ENCODE peak calls at places on chromosomes 11 and 22, in eight cellular contexts. One of them, this sample, is unnamed.

GRCh38 chr11:104625246-104625645 is 273.0 kb downstream of the CASP12 start:
- DNase-seq in activated CD4-positive, alpha-beta T cell treated with anti-CD3 and anti-CD28 coated beads for 24 hours: no peak
- DNase-seq in neuronal stem cell: no peak
- DNase-seq in activated effector memory CD4-positive, alpha-beta T cell treated with anti-CD3 and anti-CD28 coated beads, Interleukin-2, amount 50 U/mL, for 16 hours: no peak
- DNase-seq in stimulated activated CD4-positive, alpha-beta T cell treated with anti-CD3 and anti-CD28 coated beads, Interleukin-12 subunit alpha, Interleukin-12 subunit beta, amount 100 ng/mL, for 48 hours: no peak
- DNase-seq in body of pancreas: no peak
- DNase-seq in GM23338: no peak
- DNase-seq in natural killer cell treated with Interleukin-12 subunit alpha and Interleukin-12 subunit beta and Interleukin-15 and Interleukin-18, amount 100 ng/mL, for 72 hours: no peak
- DNase-seq in this sample: no peak

GRCh38 chr11:44977493-44977984 is 26.9 kb upstream of the TP53I11 start:
- DNase-seq in activated CD4-positive, alpha-beta T cell treated with anti-CD3 and anti-CD28 coated beads for 24 hours: no peak
- DNase-seq in neuronal stem cell: no peak
- DNase-seq in activated effector memory CD4-positive, alpha-beta T cell treated with anti-CD3 and anti-CD28 coated beads, Interleukin-2, amount 50 U/mL, for 16 hours: no peak
- DNase-seq in stimulated activated CD4-positive, alpha-beta T cell treated with anti-CD3 and anti-CD28 coated beads, Interleukin-12 subunit alpha, Interleukin-12 subunit beta, amount 100 ng/mL, for 48 hours: no peak
- DNase-seq in body of pancreas: no peak
- DNase-seq in GM23338: peak
- DNase-seq in natural killer cell treated with Interleukin-12 subunit alpha and Interleukin-12 subunit beta and Interleukin-15 and Interleukin-18, amount 100 ng/mL, for 72 hours: no peak
- DNase-seq in this sample: no peak

GRCh38 chr11:17641792-17642350 is 77.5 kb upstream of the MYOD1 start:
- DNase-seq in activated CD4-positive, alpha-beta T cell treated with anti-CD3 and anti-CD28 coated beads for 24 hours: no peak
- DNase-seq in neuronal stem cell: no peak
- DNase-seq in activated effector memory CD4-positive, alpha-beta T cell treated with anti-CD3 and anti-CD28 coated beads, Interleukin-2, amount 50 U/mL, for 16 hours: no peak
- DNase-seq in stimulated activated CD4-positive, alpha-beta T cell treated with anti-CD3 and anti-CD28 coated beads, Interleukin-12 subunit alpha, Interleukin-12 subunit beta, amount 100 ng/mL, for 48 hours: no peak
- DNase-seq in body of pancreas: no peak
- DNase-seq in GM23338: no peak
- DNase-seq in natural killer cell treated with Interleukin-12 subunit alpha and Interleukin-12 subunit beta and Interleukin-15 and Interleukin-18, amount 100 ng/mL, for 72 hours: no peak
- DNase-seq in this sample: no peak

GRCh38 chr11:59187587-59187986 is 15.7 kb downstream of the DTX4 start:
- DNase-seq in activated CD4-positive, alpha-beta T cell treated with anti-CD3 and anti-CD28 coated beads for 24 hours: no peak
- DNase-seq in neuronal stem cell: no peak
- DNase-seq in activated effector memory CD4-positive, alpha-beta T cell treated with anti-CD3 and anti-CD28 coated beads, Interleukin-2, amount 50 U/mL, for 16 hours: no peak
- DNase-seq in stimulated activated CD4-positive, alpha-beta T cell treated with anti-CD3 and anti-CD28 coated beads, Interleukin-12 subunit alpha, Interleukin-12 subunit beta, amount 100 ng/mL, for 48 hours: no peak
- DNase-seq in body of pancreas: peak
- DNase-seq in GM23338: no peak
- DNase-seq in natural killer cell treated with Interleukin-12 subunit alpha and Interleukin-12 subunit beta and Interleukin-15 and Interleukin-18, amount 100 ng/mL, for 72 hours: no peak
- DNase-seq in this sample: no peak

GRCh38 chr11:4484310-4484709 is 1.9 kb downstream of the OR52K1 start:
- DNase-seq in activated CD4-positive, alpha-beta T cell treated with anti-CD3 and anti-CD28 coated beads for 24 hours: no peak
- DNase-seq in neuronal stem cell: no peak
- DNase-seq in activated effector memory CD4-positive, alpha-beta T cell treated with anti-CD3 and anti-CD28 coated beads, Interleukin-2, amount 50 U/mL, for 16 hours: no peak
- DNase-seq in stimulated activated CD4-positive, alpha-beta T cell treated with anti-CD3 and anti-CD28 coated beads, Interleukin-12 subunit alpha, Interleukin-12 subunit beta, amount 100 ng/mL, for 48 hours: no peak
- DNase-seq in body of pancreas: no peak
- DNase-seq in GM23338: no peak
- DNase-seq in natural killer cell treated with Interleukin-12 subunit alpha and Interleukin-12 subunit beta and Interleukin-15 and Interleukin-18, amount 100 ng/mL, for 72 hours: no peak
- DNase-seq in this sample: no peak

GRCh38 chr11:17725174-17725573 is 5.8 kb downstream of the MYOD1 start:
- DNase-seq in activated CD4-positive, alpha-beta T cell treated with anti-CD3 and anti-CD28 coated beads for 24 hours: no peak
- DNase-seq in neuronal stem cell: no peak
- DNase-seq in activated effector memory CD4-positive, alpha-beta T cell treated with anti-CD3 and anti-CD28 coated beads, Interleukin-2, amount 50 U/mL, for 16 hours: no peak
- DNase-seq in stimulated activated CD4-positive, alpha-beta T cell treated with anti-CD3 and anti-CD28 coated beads, Interleukin-12 subunit alpha, Interleukin-12 subunit beta, amount 100 ng/mL, for 48 hours: no peak
- DNase-seq in body of pancreas: no peak
- DNase-seq in GM23338: no peak
- DNase-seq in natural killer cell treated with Interleukin-12 subunit alpha and Interleukin-12 subunit beta and Interleukin-15 and Interleukin-18, amount 100 ng/mL, for 72 hours: no peak
- DNase-seq in this sample: no peak

GRCh38 chr11:63629426-63629825 is 15.2 kb upstream of the PLAAT3 start:
- DNase-seq in activated CD4-positive, alpha-beta T cell treated with anti-CD3 and anti-CD28 coated beads for 24 hours: no peak
- DNase-seq in neuronal stem cell: no peak
- DNase-seq in activated effector memory CD4-positive, alpha-beta T cell treated with anti-CD3 and anti-CD28 coated beads, Interleukin-2, amount 50 U/mL, for 16 hours: no peak
- DNase-seq in stimulated activated CD4-positive, alpha-beta T cell treated with anti-CD3 and anti-CD28 coated beads, Interleukin-12 subunit alpha, Interleukin-12 subunit beta, amount 100 ng/mL, for 48 hours: no peak
- DNase-seq in body of pancreas: no peak
- DNase-seq in GM23338: no peak
- DNase-seq in natural killer cell treated with Interleukin-12 subunit alpha and Interleukin-12 subunit beta and Interleukin-15 and Interleukin-18, amount 100 ng/mL, for 72 hours: no peak
- DNase-seq in this sample: no peak

GRCh38 chr11:1858576-1858975 is 5.7 kb downstream of the LSP1 start:
- DNase-seq in activated CD4-positive, alpha-beta T cell treated with anti-CD3 and anti-CD28 coated beads for 24 hours: no peak
- DNase-seq in neuronal stem cell: no peak
- DNase-seq in activated effector memory CD4-positive, alpha-beta T cell treated with anti-CD3 and anti-CD28 coated beads, Interleukin-2, amount 50 U/mL, for 16 hours: no peak
- DNase-seq in stimulated activated CD4-positive, alpha-beta T cell treated with anti-CD3 and anti-CD28 coated beads, Interleukin-12 subunit alpha, Interleukin-12 subunit beta, amount 100 ng/mL, for 48 hours: no peak
- DNase-seq in body of pancreas: no peak
- DNase-seq in GM23338: no peak
- DNase-seq in natural killer cell treated with Interleukin-12 subunit alpha and Interleukin-12 subunit beta and Interleukin-15 and Interleukin-18, amount 100 ng/mL, for 72 hours: no peak
- DNase-seq in this sample: no peak

GRCh38 chr11:47177846-47178245 is 1.2 kb upstream of the ARFGAP2 start:
- DNase-seq in activated CD4-positive, alpha-beta T cell treated with anti-CD3 and anti-CD28 coated beads for 24 hours: no peak
- DNase-seq in neuronal stem cell: no peak
- DNase-seq in activated effector memory CD4-positive, alpha-beta T cell treated with anti-CD3 and anti-CD28 coated beads, Interleukin-2, amount 50 U/mL, for 16 hours: no peak
- DNase-seq in stimulated activated CD4-positive, alpha-beta T cell treated with anti-CD3 and anti-CD28 coated beads, Interleukin-12 subunit alpha, Interleukin-12 subunit beta, amount 100 ng/mL, for 48 hours: no peak
- DNase-seq in body of pancreas: no peak
- DNase-seq in GM23338: no peak
- DNase-seq in natural killer cell treated with Interleukin-12 subunit alpha and Interleukin-12 subunit beta and Interleukin-15 and Interleukin-18, amount 100 ng/mL, for 72 hours: no peak
- DNase-seq in this sample: peak

GRCh38 chr22:23815781-23816551 is 22.8 kb downstream of the DERL3 start:
- DNase-seq in activated CD4-positive, alpha-beta T cell treated with anti-CD3 and anti-CD28 coated beads for 24 hours: no peak
- DNase-seq in neuronal stem cell: no peak
- DNase-seq in activated effector memory CD4-positive, alpha-beta T cell treated with anti-CD3 and anti-CD28 coated beads, Interleukin-2, amount 50 U/mL, for 16 hours: no peak
- DNase-seq in stimulated activated CD4-positive, alpha-beta T cell treated with anti-CD3 and anti-CD28 coated beads, Interleukin-12 subunit alpha, Interleukin-12 subunit beta, amount 100 ng/mL, for 48 hours: no peak
- DNase-seq in body of pancreas: no peak
- DNase-seq in GM23338: no peak
- DNase-seq in natural killer cell treated with Interleukin-12 subunit alpha and Interleukin-12 subunit beta and Interleukin-15 and Interleukin-18, amount 100 ng/mL, for 72 hours: no peak
- DNase-seq in this sample: no peak

This sample was measured in HepG2.